ENCODE peak calls at places on chromosomes 16 and 17, in six cellular contexts. H, B, A, X, U and Z are unnamed samples.

GRCh38 chr17:37701424-37702020 is 43.3 kb downstream of the HNF1B start:
- DNase-seq in A (peak; percentile 73), U (no peak), X (peak; percentile 72), B (peak; percentile 14), H (no peak), Z (no peak)

GRCh38 chr16:10624527-10624926 is 44.1 kb upstream of the EMP2 start:
- DNase-seq in U (no peak), X (no peak), H (no peak), A (peak; percentile 56), B (no peak), Z (peak; percentile 34)

GRCh38 chr16:30997000-30997886 is 12.2 kb downstream of the HSD3B7 start:
- DNase-seq in U (peak; percentile 86), A (peak; percentile 94), H (peak; percentile 95), X (peak; percentile 92), B (peak; percentile 69), Z (peak; percentile 86)

GRCh38 chr17:47224971-47225370 is 15.8 kb downstream of the MYL4 start:
- DNase-seq in B (no peak), H (no peak), U (no peak), X (no peak), A (no peak), Z (no peak)

GRCh38 chr16:3009568-3010390 is 2.9 kb upstream of the CLDN9 start:
- DNase-seq in X (peak; percentile 90), H (peak; percentile 88), A (no peak), B (no peak), U (no peak), Z (peak; percentile 88)

GRCh38 chr16:71537643-71538042 is 11.4 kb downstream of the CHST4 start:
- DNase-seq in X (no peak), H (peak; percentile 32), U (no peak), B (no peak), A (peak; percentile 78), Z (no peak)

GRCh38 chr17:29874931-29875596 is 55.0 kb downstream of the SSH2 start:
- DNase-seq in H (no peak), A (no peak), B (no peak), X (no peak), U (no peak), Z (no peak)

GRCh38 chr17:22464041-22464440 is 771.7 kb downstream of the KCNJ18 start:
- DNase-seq in B (no peak), U (no peak), A (no peak), X (no peak), H (no peak), Z (no peak)

GRCh38 chr16:13923703-13924298 is 3.8 kb downstream of the ERCC4 start:
- DNase-seq in H (no peak), U (no peak), A (no peak), X (no peak), B (no peak), Z (no peak)

GRCh38 chr16:27230562-27230991 is 27.3 kb downstream of the KDM8 start:
- DNase-seq in B (no peak), U (no peak), H (no peak), A (peak; percentile 93), X (no peak), Z (peak; percentile 54)

GRCh38 chr17:35716173-35716572 is 15.3 kb upstream of the RASL10B start:
- DNase-seq in U (no peak), B (no peak), X (no peak), A (no peak), H (no peak), Z (no peak)

GRCh38 chr17:35714988-35715387 is 16.5 kb upstream of the RASL10B start:
- DNase-seq in A (no peak), H (no peak), B (no peak), U (no peak), X (no peak), Z (no peak)

GRCh38 chr17:35713069-35713728 is 18.2 kb upstream of the RASL10B start:
- DNase-seq in U (no peak), B (peak; percentile 26), H (no peak), X (no peak), A (no peak), Z (no peak)

GRCh38 chr17:35716897-35717839 is 14.3 kb upstream of the RASL10B start:
- DNase-seq in B (peak; percentile 46), X (no peak), H (no peak), A (no peak), U (no peak), Z (no peak)

GRCh38 chr17:35715416-35715815 is 16.0 kb upstream of the RASL10B start:
- DNase-seq in A (no peak), X (no peak), H (no peak), U (no peak), B (no peak), Z (no peak)
- H3K4me1 ChIP-seq in A (no peaks in the 10 kb centered on the region), X (peaks cover 26% of the 10 kb centered on the region), H (peaks cover 19% of the 10 kb centered on the region), U (peaks cover 69% of the 10 kb centered on the region), B (peaks cover 66% of the 10 kb centered on the region), Z (peaks cover 51% of the 10 kb centered on the region)

DNA sequence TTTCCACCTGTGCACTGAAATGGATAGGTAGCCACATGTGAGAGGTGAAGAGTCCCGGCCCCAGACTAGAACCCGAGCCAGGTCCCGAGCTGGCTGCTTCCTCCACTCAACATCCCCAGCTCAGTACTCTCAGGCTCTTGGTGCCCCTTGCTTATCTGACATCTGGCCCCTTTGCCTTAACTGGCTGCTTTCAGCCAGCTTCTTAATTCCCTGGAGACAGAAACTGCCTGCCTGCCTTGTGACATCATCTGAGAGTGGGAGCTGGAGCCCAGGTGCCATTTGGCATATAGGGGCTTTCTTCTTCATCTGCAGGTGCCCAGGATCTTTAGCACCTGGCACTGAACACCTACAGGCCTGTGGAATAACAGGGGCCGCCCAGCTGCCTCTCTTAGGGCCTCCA is 8.9 kb downstream of the CHAD start:
- DNase-seq in X (no peak), B (no peak), U (no peak), H (no peak), A (no peak), Z (no peak)
- H3K27ac ChIP-seq in X (no peak overlapping the region), B (no peak overlapping the region), U (no peak overlapping the region), H (no peak overlapping the region), A (no peak overlapping the region), Z (no peak overlapping the region)

DNA sequence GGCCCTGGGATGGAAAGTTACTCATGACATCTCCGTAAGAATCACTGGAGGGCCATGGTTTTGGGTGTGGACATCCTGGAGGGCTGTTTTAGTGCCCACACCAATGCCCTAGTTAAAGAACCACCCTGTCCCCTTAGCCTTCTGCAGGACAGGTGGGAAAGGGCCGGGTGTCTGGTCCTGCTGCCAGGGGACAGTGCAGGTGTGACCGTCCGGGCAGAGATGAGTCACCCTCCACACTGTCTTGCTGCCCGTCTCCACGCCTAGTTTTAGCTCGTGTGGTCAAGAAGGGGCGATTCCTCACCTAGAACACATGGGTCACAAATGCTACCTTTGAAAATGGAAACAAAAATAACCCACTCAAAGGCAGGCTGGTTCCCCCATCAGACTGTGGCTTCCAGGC is 17.0 kb downstream of the CEP295NL start:
- DNase-seq in U (no peak), H (no peak), X (no peak), B (no peak), A (peak; percentile 55), Z (no peak)
- H3K4me1 ChIP-seq in U (peaks cover 85% of the 10 kb centered on the region), H (peaks cover 4% of the 10 kb centered on the region), X (peaks cover 48% of the 10 kb centered on the region), B (peaks cover 100% of the 10 kb centered on the region), A (no peaks in the 10 kb centered on the region), Z (peaks cover 56% of the 10 kb centered on the region)

GRCh38 chr16:66489818-66490217 is 60.1 kb downstream of the TK2 start:
- DNase-seq in H (no peak), A (peak; percentile 38), B (no peak), U (no peak), X (no peak), Z (no peak)

GRCh38 chr16:66489385-66489784 is 60.5 kb downstream of the TK2 start:
- DNase-seq in B (no peak), X (no peak), U (no peak), H (no peak), A (peak; percentile 27), Z (no peak)

GRCh38 chr16:66486773-66487579 is 59.9 kb downstream of the BEAN1 start:
- DNase-seq in H (peak; percentile 71), X (no peak), B (no peak), U (no peak), A (peak; percentile 44), Z (no peak)

GRCh38 chr16:66486199-66486772 is 59.2 kb downstream of the BEAN1 start:
- DNase-seq in B (no peak), X (no peak), A (peak; percentile 13), U (no peak), H (no peak), Z (no peak)

GRCh38 chr16:66487580-66488235 is 60.6 kb downstream of the BEAN1 start:
- DNase-seq in B (no peak), U (no peak), A (peak; percentile 40), X (no peak), H (no peak), Z (no peak)
- H3K27ac ChIP-seq in B (peak overlapping the region; percentile 29), U (peak overlapping the region; percentile 62), A (no peak overlapping the region), X (peak overlapping the region; percentile 63), H (no peak overlapping the region), Z (peak overlapping the region; percentile 67)

DNA sequence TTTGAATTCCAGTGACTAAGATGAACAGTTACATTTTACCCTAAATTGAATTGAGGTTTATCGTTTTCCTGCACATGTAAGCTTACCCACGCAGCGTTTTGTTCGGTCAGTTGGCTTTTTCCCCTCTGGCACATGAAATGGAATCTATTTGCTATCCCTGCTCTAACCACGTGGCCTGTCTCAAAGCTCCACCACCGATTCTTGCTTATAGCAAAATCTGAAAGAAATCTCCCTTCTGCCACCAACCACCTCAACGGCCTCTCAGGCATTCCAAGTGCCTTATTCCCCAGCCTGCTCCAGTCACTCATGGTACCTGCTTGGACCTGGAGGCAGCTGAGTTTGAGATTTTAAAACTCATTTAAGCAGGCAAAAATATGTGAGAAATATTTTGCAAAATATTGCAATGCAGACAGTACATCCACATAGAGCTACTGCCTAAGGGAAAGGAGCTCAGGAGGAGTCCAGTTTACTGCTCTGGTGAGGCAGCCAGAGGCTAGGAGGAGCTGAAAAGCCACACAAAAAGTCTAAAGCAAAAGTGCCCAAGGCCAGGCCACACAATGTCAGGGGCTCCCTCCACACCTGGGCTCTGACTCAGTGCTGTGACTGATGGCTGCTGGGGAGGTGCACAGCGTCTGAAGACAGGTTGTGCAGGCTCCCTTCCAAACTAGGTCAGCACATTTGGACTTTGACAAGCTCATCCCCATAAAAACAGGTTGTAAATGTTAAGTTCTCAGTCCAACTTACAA is 26.4 kb downstream of the ARHGAP17 start:
- DNase-seq in U (no peak), B (peak; percentile 31), A (peak; percentile 88), H (no peak), X (no peak), Z (no peak)
- H3K4me1 ChIP-seq in U (peaks cover 100% of the 10 kb centered on the region), B (peaks cover 100% of the 10 kb centered on the region), A (peaks cover 6% of the 10 kb centered on the region), H (peaks cover 35% of the 10 kb centered on the region), X (peaks cover 67% of the 10 kb centered on the region), Z (peaks cover 93% of the 10 kb centered on the region)

GRCh38 chr17:27633312-27634025 is 2.5 kb downstream of the LGALS9 start:
- DNase-seq in A (no peak), B (no peak), H (peak; percentile 73), U (no peak), X (no peak), Z (peak; percentile 46)
- H3K27ac ChIP-seq in A (peak overlapping the region; percentile 77), B (peak overlapping the region; percentile 41), H (peak overlapping the region; percentile 33), U (peak overlapping the region; percentile 85), X (peak overlapping the region; percentile 75), Z (peak overlapping the region; percentile 49)

DNA sequence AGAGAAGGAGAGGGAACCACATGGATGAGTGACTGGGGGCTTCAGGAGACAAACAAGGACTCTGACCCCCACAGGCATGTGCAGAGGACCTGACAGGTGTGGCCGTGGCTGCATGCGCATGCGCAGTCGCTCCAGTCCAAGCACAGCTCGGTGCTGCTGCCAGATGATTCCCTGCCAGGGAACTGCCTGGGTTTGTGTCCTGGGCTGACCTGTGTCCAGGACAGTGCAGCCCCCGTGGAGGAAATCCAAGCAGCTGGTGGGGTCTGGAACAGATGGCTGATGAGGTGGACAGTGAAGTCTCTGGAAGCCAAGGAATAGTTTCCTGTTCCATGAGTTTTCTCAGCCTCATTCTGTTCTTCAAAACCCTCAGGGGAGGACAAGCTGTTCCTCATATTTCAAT is 27.3 kb downstream of the LASP1 start:
- DNase-seq in X (no peak), H (no peak), U (peak; percentile 89), B (peak; percentile 72), A (peak; percentile 79), Z (no peak)
- H3K4me1 ChIP-seq in X (peaks cover 92% of the 10 kb centered on the region), H (peaks cover 42% of the 10 kb centered on the region), U (peaks cover 98% of the 10 kb centered on the region), B (peaks cover 91% of the 10 kb centered on the region), A (peaks cover 30% of the 10 kb centered on the region), Z (peaks cover 96% of the 10 kb centered on the region)